ENCODE peak calls at places on chromosomes 6 and 20, in four cellular contexts. R is skeletal muscle cell, W is cardiac fibroblast, J is hepatic stellate cell. B is an unnamed sample.

GRCh38 chr6:71012871-71013456 is 56.1 kb upstream of the B3GAT2 start:
- DNase-seq in W (peak; percentile 69), J (peak; percentile 26), R (peak; percentile 2), B (no peak)

GRCh38 chr6:134918418-134918961 is 31.4 kb downstream of the ALDH8A1 start:
- DNase-seq in J (no peak), R (no peak), W (peak; percentile 53), B (no peak)

GRCh38 chr6:71190809-71191208 is 97.8 kb upstream of the OGFRL1 start:
- DNase-seq in R (no peak), W (peak; percentile 66), J (no peak), B (no peak)

GRCh38 chr20:4728121-4728520 is 6.4 kb downstream of the PRND start:
- DNase-seq in J (no peak), R (no peak), W (no peak), B (no peak)

GRCh38 chr20:20803011-20803410 is 90.6 kb upstream of the RALGAPA2 start:
- DNase-seq in R (no peak), J (no peak), W (no peak), B (no peak)

GRCh38 chr6:9516207-9516606 is 898.7 kb downstream of the TFAP2A start:
- DNase-seq in R (peak; percentile 53), W (peak; percentile 78), J (no peak), B (no peak)

GRCh38 chr6:119267506-119267905 is 82.1 kb downstream of the MAN1A1 start:
- DNase-seq in R (no peak), W (no peak), J (no peak), B (no peak)

GRCh38 chr6:2078888-2079287 is 166.5 kb downstream of the GMDS start:
- DNase-seq in J (no peak), W (no peak), R (no peak), B (no peak)

GRCh38 chr6:7058250-7058923 is 49.4 kb upstream of the RREB1 start:
- DNase-seq in R (peak; percentile 96), W (peak; percentile 87), J (peak; percentile 77), B (no peak)

GRCh38 chr6:27312146-27312949 is at the start of gene POM121L2:
- DNase-seq in R (no peak), J (peak; percentile 30), W (peak; percentile 53), B (peak; percentile 81)